ENCODE peak calls at places on chromosomes 6 and 20, in eight cellular contexts. G is activated CD4-positive, alpha-beta T cell treated with anti-CD3 and anti-CD28 coated beads for 1 hour; N is astrocyte; Q is NCI-H1092; J is HEK293T; C is SK-N-SH; W is HL-60; O is NCI-H524. M is an unnamed sample.

GRCh38 chr6:98839788-98840361 is 5.5 kb downstream of the POU3F2 start:
- DNase-seq in G (no peak), N (peak), J (no peak), O (peak), Q (peak), C (peak), W (no peak), M (no peak)

GRCh38 chr6:54232703-54233102 is 75.5 kb upstream of the TINAG start:
- DNase-seq in J (no peak), N (no peak), C (no peak), Q (no peak), W (no peak), G (no peak), O (no peak), M (no peak)

GRCh38 chr20:7742479-7742878 is 197.8 kb downstream of the HAO1 start:
- DNase-seq in Q (no peak), N (peak), G (no peak), J (no peak), C (no peak), W (no peak), O (peak), M (peak)

GRCh38 chr6:37917568-37917967 is 98.0 kb downstream of the ZFAND3 start:
- DNase-seq in W (no peak), Q (no peak), C (no peak), J (no peak), N (no peak), O (no peak), G (no peak), M (no peak)

GRCh38 chr20:20407891-20408805 is 40.2 kb downstream of the INSM1 start:
- DNase-seq in N (peak), J (peak), G (no peak), Q (peak), W (no peak), C (peak), O (peak), M (no peak)

GRCh38 chr20:58421497-58421850 is 32.4 kb downstream of the VAPB start:
- DNase-seq in N (no peak), O (no peak), J (no peak), Q (no peak), G (no peak), W (no peak), C (no peak), M (no peak)

GRCh38 chr6:4404410-4404809 is 269.0 kb upstream of the ECI2 start:
- DNase-seq in Q (no peak), J (no peak), W (no peak), G (no peak), N (no peak), C (no peak), O (no peak), M (no peak)

GRCh38 chr20:57957397-57958049 is 247.7 kb upstream of the PMEPA1 start:
- DNase-seq in W (no peak), N (peak), G (no peak), Q (no peak), O (no peak), C (no peak), J (peak), M (no peak)

GRCh38 chr20:14406495-14406894 is 69.1 kb upstream of the FLRT3 start:
- DNase-seq in J (no peak), W (no peak), N (peak), Q (no peak), G (no peak), C (no peak), O (no peak), M (no peak)

GRCh38 chr20:19785886-19786285 is 27.8 kb downstream of the RIN2 start:
- DNase-seq in J (no peak), G (no peak), W (no peak), N (peak), C (no peak), O (no peak), Q (no peak), M (no peak)

GRCh38 chr6:159789377-159790148 is at the start of gene TCP1:
- DNase-seq in O (peak), W (peak), G (peak), Q (peak), N (peak), J (peak), C (peak), M (peak)

GRCh38 chr20:40433341-40433861 is 255.6 kb downstream of the MAFB start:
- DNase-seq in O (no peak), W (no peak), G (no peak), C (no peak), Q (no peak), N (no peak), J (no peak), M (no peak)

GRCh38 chr20:47459344-47460073 is 42.2 kb upstream of the NCOA3 start:
- DNase-seq in O (no peak), C (no peak), W (no peak), N (no peak), Q (no peak), G (no peak), J (no peak), M (no peak)

GRCh38 chr6:121305957-121306607 is 28.2 kb downstream of the TBC1D32 start:
- DNase-seq in Q (peak), O (peak), W (peak), J (peak), G (no peak), N (peak), C (peak), M (no peak)

GRCh38 chr6:33549896-33550295 is 30.2 kb downstream of the BAK1 start:
- DNase-seq in Q (no peak), N (no peak), G (no peak), J (no peak), C (no peak), W (no peak), O (no peak), M (no peak)

GRCh38 chr6:18081025-18081668 is 41.3 kb downstream of the NHLRC1 start:
- DNase-seq in J (no peak), C (no peak), O (no peak), W (no peak), N (no peak), G (no peak), Q (no peak), M (no peak)

GRCh38 chr6:170434114-170434820 is 118.8 kb downstream of the PSMB1 start:
- DNase-seq in O (peak), C (no peak), G (no peak), W (no peak), Q (no peak), N (no peak), J (no peak), M (no peak)

GRCh38 chr6:116220172-116220571 is 33.7 kb downstream of the TSPYL4 start:
- DNase-seq in W (no peak), O (peak), J (no peak), N (peak), Q (no peak), G (no peak), C (peak), M (no peak)

GRCh38 chr6:81753709-81754678 is 1.5 kb upstream of the TENT5A start:
- DNase-seq in Q (peak), J (peak), O (peak), W (peak), G (peak), C (peak), N (no peak), M (no peak)